ENCODE peak calls at places on chromosomes 5 and 9, in seven cellular contexts. B is astrocyte, M is left lung, O is chondrocyte, E is brain microvascular endothelial cell, I is GM13977, U is activated B cell treated with CpG ODN at 0.5 μM for 24 hours. T is an unnamed sample.
A peak's percentile ranks its signal among the peaks of the same experiment; 100 is the strongest.

GRCh38 chr5:113345261-113345940 is 89.4 kb downstream of the TSSK1B start:
- DNase-seq in B (peak; percentile 73), O (no peak), U (no peak), M (no peak), I (no peak), E (no peak), T (no peak)

GRCh38 chr5:168695436-168695835 is 116.3 kb upstream of the PANK3 start:
- DNase-seq in B (no peak), O (no peak), U (no peak), M (no peak), E (no peak), I (no peak), T (no peak)

GRCh38 chr5:80608730-80609129 is 38.6 kb upstream of the ANKRD34B start:
- DNase-seq in M (no peak), U (no peak), E (no peak), O (no peak), B (no peak), I (no peak), T (no peak)

GRCh38 chr9:15306757-15307522 is at the start of gene TTC39B:
- DNase-seq in M (peak; percentile 95), I (peak; percentile 90), O (peak; percentile 96), E (peak; percentile 84), U (peak; percentile 70), B (peak; percentile 72), T (peak; percentile 98)

GRCh38 chr9:123371805-123372590 is 16.0 kb downstream of the CRB2 start:
- DNase-seq in M (no peak), U (no peak), B (no peak), I (no peak), O (no peak), E (no peak), T (no peak)

GRCh38 chr5:40521925-40522324 is 157.8 kb upstream of the PTGER4 start:
- DNase-seq in O (no peak), E (no peak), I (no peak), M (no peak), B (no peak), U (no peak), T (no peak)

GRCh38 chr5:125134216-125135081 is 388.0 kb upstream of the ZNF608 start:
- DNase-seq in O (no peak), U (no peak), B (peak; percentile 91), I (no peak), E (peak; percentile 82), M (no peak), T (no peak)

GRCh38 chr5:149735066-149735465 is 5.0 kb downstream of the PPARGC1B start:
- DNase-seq in O (no peak), B (no peak), M (peak; percentile 55), E (peak; percentile 13), I (no peak), U (no peak), T (no peak)

GRCh38 chr5:43555895-43556606 is 826 bp downstream of the PAIP1 start:
- DNase-seq in E (peak; percentile 36), U (no peak), I (peak; percentile 63), M (peak; percentile 72), O (peak; percentile 68), B (peak; percentile 25), T (peak; percentile 86)

GRCh38 chr5:13331585-13331984 is 612.9 kb downstream of the DNAH5 start:
- DNase-seq in M (no peak), I (no peak), U (no peak), O (peak; percentile 72), E (no peak), B (no peak), T (no peak)

GRCh38 chr5:134328619-134329018 is 38.4 kb downstream of the CDKL3 start:
- DNase-seq in I (no peak), M (no peak), E (no peak), B (no peak), O (no peak), U (no peak), T (no peak)

GRCh38 chr9:108838017-108838416 is 17.8 kb downstream of the ACTL7B start:
- DNase-seq in U (no peak), E (no peak), I (no peak), B (no peak), M (no peak), O (no peak), T (no peak)

GRCh38 chr9:70421020-70421271 is 6.5 kb upstream of the KLF9 start:
- DNase-seq in U (no peak), I (no peak), O (no peak), B (no peak), M (no peak), E (no peak), T (no peak)

GRCh38 chr5:54836959-54837534 is 148.3 kb downstream of the ESM1 start:
- DNase-seq in B (no peak), I (no peak), E (peak; percentile 42), O (no peak), U (no peak), M (no peak), T (no peak)

DNA sequence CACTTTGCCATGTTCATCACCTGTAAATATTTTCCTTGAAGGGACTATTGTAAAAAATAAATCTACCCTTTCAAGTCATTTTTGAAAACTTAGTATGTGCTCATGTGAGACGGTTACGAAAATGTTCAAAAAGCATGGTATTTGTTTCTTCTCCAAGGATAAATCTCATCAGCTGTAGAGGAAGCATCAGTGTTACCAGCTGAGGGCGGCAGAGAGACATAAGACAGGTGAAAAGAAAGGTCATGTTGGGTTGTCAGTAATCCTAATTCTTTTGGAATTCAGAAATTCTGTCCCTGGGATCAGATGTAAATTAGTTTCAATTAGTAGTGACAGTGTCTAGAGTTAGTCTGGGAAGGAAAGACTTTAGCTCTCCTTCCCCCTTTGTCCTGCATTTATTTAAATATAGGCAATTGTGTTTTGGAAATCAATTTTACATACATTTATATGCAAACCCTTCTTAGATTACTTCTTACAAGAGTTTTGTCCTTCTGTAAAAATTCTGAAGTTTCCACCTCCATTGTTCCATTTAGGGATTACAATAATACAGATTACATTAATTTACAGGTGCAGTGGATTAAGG is 791.9 kb upstream of the CDH6 start:
- DNase-seq in M (no peak), I (no peak), U (no peak), E (peak; percentile 66), B (peak; percentile 18), O (no peak), T (no peak)
- TF ChIP-seq CTCF in M (peak; percentile 22), I (peak; percentile 54), U (no peak), E (peak; percentile 78), B (peak; percentile 69), O (peak; percentile 87), T (peak; percentile 42)

GRCh38 chr9:36971935-36972488 is 62.1 kb downstream of the PAX5 start:
- DNase-seq in I (no peak), O (no peak), M (no peak), E (no peak), B (no peak), U (no peak), T (peak; percentile 6)

GRCh38 chr9:36976371-36977030 is 57.6 kb downstream of the PAX5 start:
- DNase-seq in I (no peak), M (no peak), E (no peak), U (no peak), B (no peak), O (no peak), T (peak; percentile 43)

GRCh38 chr9:36969216-36969771 is 64.8 kb downstream of the PAX5 start:
- DNase-seq in U (no peak), I (no peak), E (no peak), M (no peak), B (no peak), O (no peak), T (peak; percentile 54)

GRCh38 chr9:36970007-36970888 is 63.8 kb downstream of the PAX5 start:
- DNase-seq in M (no peak), E (no peak), U (no peak), I (no peak), O (no peak), B (no peak), T (peak; percentile 38)

DNA sequence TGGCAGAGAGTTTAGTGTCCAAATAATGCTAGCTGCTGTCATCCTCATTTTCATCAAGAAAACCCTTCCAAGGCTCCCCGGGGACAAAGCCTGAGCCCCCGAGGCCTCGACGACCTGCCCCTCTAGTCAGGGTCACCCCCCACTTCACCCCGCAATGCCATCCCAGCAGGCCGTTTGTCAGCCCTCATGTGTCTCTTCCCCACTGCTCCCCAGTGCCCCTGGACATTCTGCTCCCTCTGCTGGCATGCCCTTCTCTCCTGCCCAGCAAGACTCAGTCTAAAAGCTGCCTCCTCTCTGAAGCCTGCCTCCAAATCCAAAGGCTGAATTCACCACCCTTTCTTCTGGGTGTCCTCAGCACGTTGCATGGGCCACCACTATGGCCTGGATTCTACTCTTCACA is 59.3 kb downstream of the PAX5 start:
- DNase-seq in M (no peak), U (no peak), O (no peak), B (no peak), E (no peak), I (no peak), T (peak; percentile 40)
- TF ChIP-seq CTCF in M (no peak), U (no peak), O (peak; percentile 27), B (no peak), E (peak; percentile 52), I (no peak), T (no peak)

GRCh38 chr9:33816327-33817252 is at the start of gene UBE2R2:
- DNase-seq in M (peak; percentile 94), B (peak; percentile 71), U (peak; percentile 79), E (peak; percentile 83), O (peak; percentile 94), I (peak; percentile 98), T (peak; percentile 96)

GRCh38 chr9:33818832-33819500 is 2.0 kb downstream of the UBE2R2 start:
- DNase-seq in U (no peak), O (no peak), B (peak; percentile 55), I (peak; percentile 20), E (no peak), M (no peak), T (no peak)

GRCh38 chr9:33818167-33818831 is 1.3 kb downstream of the UBE2R2 start:
- DNase-seq in B (no peak), M (no peak), E (no peak), O (no peak), I (peak; percentile 48), U (no peak), T (no peak)

GRCh38 chr9:33815781-33816180 is 1.2 kb upstream of the UBE2R2 start:
- DNase-seq in O (no peak), U (no peak), M (no peak), B (no peak), I (no peak), E (no peak), T (no peak)

GRCh38 chr9:33817327-33818166 is 587 bp downstream of the UBE2R2 start:
- DNase-seq in I (peak; percentile 69), O (no peak), M (peak; percentile 64), U (peak; percentile 68), E (peak; percentile 70), B (peak; percentile 69), T (peak; percentile 83)
- TF ChIP-seq CTCF in I (no peak), O (peak; percentile 62), M (no peak), U (no peak), E (peak; percentile 54), B (peak; percentile 5), T (peak; percentile 21)

DNA sequence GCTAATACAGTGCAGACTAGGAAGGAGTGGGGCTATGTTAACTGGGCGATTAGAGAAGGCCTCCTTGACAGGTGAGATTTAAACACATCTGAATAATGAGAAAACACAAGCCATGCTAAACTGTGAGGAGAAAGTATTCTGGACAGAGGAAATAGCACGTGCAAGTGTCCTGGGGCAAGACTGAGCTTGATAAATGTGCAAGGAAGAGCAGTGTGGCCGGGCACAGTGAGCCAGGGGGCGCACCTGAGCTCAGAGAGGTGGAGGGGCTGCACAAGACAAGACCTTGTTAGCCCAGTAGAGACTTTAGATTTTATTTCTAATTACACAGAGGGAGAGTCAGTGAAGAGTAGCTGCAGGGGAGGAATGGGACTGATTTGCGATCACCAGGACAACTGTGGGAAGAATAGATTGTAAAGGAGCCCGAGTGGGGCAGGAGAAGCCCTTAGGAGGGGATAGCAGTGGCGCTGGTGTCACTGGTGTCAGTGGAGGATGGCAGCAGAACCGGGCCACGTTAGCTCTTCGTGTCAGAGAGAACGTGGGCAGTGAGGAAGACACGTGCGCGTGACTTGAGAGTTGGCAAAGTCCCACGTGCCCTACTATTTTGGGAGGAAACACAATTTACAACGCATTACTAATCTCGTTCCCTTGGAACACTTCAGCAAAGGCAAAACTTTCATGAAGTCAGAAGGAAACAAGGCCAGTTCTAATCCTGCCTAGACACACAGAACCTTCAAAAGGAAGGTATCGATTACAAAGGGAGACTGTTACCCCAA is 17.9 kb upstream of the C5orf47 start:
- DNase-seq in B (no peak), O (no peak), U (no peak), I (no peak), E (no peak), M (no peak), T (no peak)
- TF ChIP-seq CTCF in B (no peak), O (no peak), U (no peak), I (peak; percentile 26), E (peak; percentile 30), M (no peak), T (no peak)

T was measured in upper lobe of right lung.